ENCODE peak calls at places on chromosomes 2 and 18, in four cellular contexts. M, D, X and L are unnamed samples.
A peak's percentile ranks its signal among the peaks of the same experiment; 100 is the strongest.

GRCh38 chr2:201965550-201965949 is 68.1 kb upstream of the FZD7 start:
- DNase-seq in M (peak; percentile 15), X (no peak), D (no peak), L (no peak)

GRCh38 chr18:50096766-50097435 is 98.0 kb downstream of the MYO5B start:
- DNase-seq in X (no peak), M (peak; percentile 77), D (no peak), L (no peak)

GRCh38 chr2:105886029-105886454 is 141.3 kb downstream of the NCK2 start:
- DNase-seq in X (peak; percentile 24), M (peak; percentile 10), D (peak; percentile 79), L (peak; percentile 27)

GRCh38 chr2:105338020-105338385 is 663 bp downstream of the C2orf49 start:
- DNase-seq in M (no peak), D (no peak), X (no peak), L (no peak)

GRCh38 chr2:201362396-201362795 is 5.3 kb upstream of the FLACC1 start:
- DNase-seq in D (peak; percentile 35), X (peak; percentile 19), M (peak; percentile 33), L (no peak)

GRCh38 chr2:238427435-238428162 is 872 bp downstream of the ASB1 start:
- DNase-seq in M (peak; percentile 20), D (no peak), X (no peak), L (no peak)

GRCh38 chr2:223007531-223007930 is 44.5 kb upstream of the KCNE4 start:
- DNase-seq in D (peak; percentile 76), X (peak; percentile 71), M (peak; percentile 27), L (no peak)

GRCh38 chr2:96296925-96297324 is 8.4 kb downstream of the SNRNP200 start:
- DNase-seq in M (no peak), D (no peak), X (no peak), L (no peak)

GRCh38 chr2:214328941-214329340 is 81.9 kb upstream of the VWC2L start:
- DNase-seq in D (peak; percentile 20), M (no peak), X (no peak), L (no peak)

DNA sequence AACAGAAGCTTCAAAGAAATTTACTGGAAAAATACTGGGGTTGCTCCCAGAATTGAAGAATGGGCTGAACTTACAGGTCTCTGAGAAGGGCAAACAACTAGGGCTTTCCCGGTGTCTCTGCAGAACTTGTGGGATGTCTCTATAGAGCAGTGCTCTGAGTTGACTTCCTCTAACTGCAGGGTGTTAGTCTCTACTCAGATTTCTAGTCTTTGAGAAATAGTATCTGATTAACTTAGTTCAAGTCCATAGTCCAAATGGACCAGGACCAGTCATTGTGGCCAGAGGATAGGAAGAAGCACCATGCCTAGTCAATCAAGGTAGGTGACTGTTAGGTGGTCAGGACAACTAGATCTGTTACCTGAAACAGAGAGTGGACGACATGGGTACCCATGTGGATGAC is 45.8 kb downstream of the LIMS1 start:
- DNase-seq in D (no peak), M (no peak), X (no peak), L (no peak)
- TF ChIP-seq CTCF in D (no peak), M (no peak), X (no peak), L (no peak)

GRCh38 chr2:193228276-193228675 is 1033.5 kb upstream of the TMEFF2 start:
- DNase-seq in D (no peak), X (no peak), M (no peak), L (no peak)
- TF ChIP-seq CTCF in D (no peak), X (no peak), M (no peak), L (no peak)

GRCh38 chr2:65435625-65436168 is 3.3 kb upstream of the SPRED2 start:
- DNase-seq in D (peak; percentile 91), M (peak; percentile 80), X (peak; percentile 79), L (peak; percentile 80)
- TF ChIP-seq CTCF in D (no peak), M (peak; percentile 5), X (no peak), L (no peak)

GRCh38 chr2:84741182-84741822 is 139.6 kb downstream of the TRABD2A start:
- DNase-seq in X (peak; percentile 3), D (peak; percentile 8), M (peak; percentile 29), L (no peak)
- TF ChIP-seq CTCF in X (peak; percentile 60), D (peak; percentile 26), M (no peak), L (peak; percentile 24)